ENCODE peak calls at places on chromosomes 12 and 14, in seven cellular contexts. One of them, this sample, is unnamed. For H3K4me1, the result is how much of the 10 kb centered on the place peaks cover.

GRCh38 chr14:51462706-51463105 is 189.0 kb upstream of the FRMD6 start:
- DNase-seq in testis: no peak
- DNase-seq in endothelial cell of umbilical vein: no peak
- DNase-seq in BE2C: no peak
- DNase-seq in H1: no peak
- DNase-seq in cardiac muscle cell: no peak
- DNase-seq in neuronal stem cell: no peak
- DNase-seq in this sample: no peak

GRCh38 chr12:77225373-77225772 is 160.0 kb upstream of the E2F7 start:
- DNase-seq in testis: no peak
- DNase-seq in endothelial cell of umbilical vein: no peak
- DNase-seq in BE2C: no peak
- DNase-seq in H1: no peak
- DNase-seq in cardiac muscle cell: no peak
- DNase-seq in neuronal stem cell: no peak
- DNase-seq in this sample: no peak

GRCh38 chr12:13183621-13184020 is 12.9 kb upstream of the EMP1 start:
- DNase-seq in testis: no peak
- DNase-seq in endothelial cell of umbilical vein: no peak
- DNase-seq in BE2C: no peak
- DNase-seq in H1: no peak
- DNase-seq in cardiac muscle cell: no peak
- DNase-seq in neuronal stem cell: no peak
- DNase-seq in this sample: no peak

GRCh38 chr14:29039171-29039570 is 272.6 kb downstream of the FOXG1 start:
- DNase-seq in testis: no peak
- DNase-seq in endothelial cell of umbilical vein: no peak
- DNase-seq in BE2C: no peak
- DNase-seq in H1: no peak
- DNase-seq in cardiac muscle cell: no peak
- DNase-seq in neuronal stem cell: no peak
- DNase-seq in this sample: no peak

GRCh38 chr12:121232977-121233627 is 23.2 kb downstream of the P2RX4 start:
- DNase-seq in testis: no peak
- DNase-seq in endothelial cell of umbilical vein: no peak
- DNase-seq in BE2C: no peak
- DNase-seq in H1: no peak
- DNase-seq in cardiac muscle cell: no peak
- DNase-seq in neuronal stem cell: no peak
- DNase-seq in this sample: no peak

GRCh38 chr12:5173511-5174011 is 129.9 kb downstream of the KCNA5 start:
- DNase-seq in testis: no peak
- DNase-seq in endothelial cell of umbilical vein: no peak
- DNase-seq in BE2C: no peak
- DNase-seq in H1: no peak
- DNase-seq in cardiac muscle cell: no peak
- DNase-seq in neuronal stem cell: no peak
- DNase-seq in this sample: no peak

GRCh38 chr12:75236206-75236605 is 26.6 kb upstream of the KCNC2 start:
- DNase-seq in testis: no peak
- DNase-seq in endothelial cell of umbilical vein: no peak
- DNase-seq in BE2C: no peak
- DNase-seq in H1: no peak
- DNase-seq in cardiac muscle cell: no peak
- DNase-seq in neuronal stem cell: no peak
- DNase-seq in this sample: no peak

GRCh38 chr14:64792871-64793560 is 86.7 kb downstream of the SPTB start:
- DNase-seq in testis: no peak
- DNase-seq in endothelial cell of umbilical vein: no peak
- DNase-seq in BE2C: no peak
- DNase-seq in H1: no peak
- DNase-seq in cardiac muscle cell: no peak
- DNase-seq in neuronal stem cell: no peak
- DNase-seq in this sample: no peak

GRCh38 chr14:90517431-90517841 is 120.6 kb downstream of the CALM1 start:
- DNase-seq in testis: peak
- DNase-seq in endothelial cell of umbilical vein: no peak
- DNase-seq in BE2C: no peak
- DNase-seq in H1: no peak
- DNase-seq in cardiac muscle cell: no peak
- DNase-seq in neuronal stem cell: no peak
- DNase-seq in this sample: peak

GRCh38 chr14:82385043-82385442 is 851.4 kb upstream of the SEL1L start:
- DNase-seq in testis: no peak
- DNase-seq in endothelial cell of umbilical vein: no peak
- DNase-seq in BE2C: no peak
- DNase-seq in H1: no peak
- DNase-seq in cardiac muscle cell: no peak
- DNase-seq in neuronal stem cell: no peak
- DNase-seq in this sample: no peak

GRCh38 chr12:6494351-6494743 is 445 bp downstream of the NCAPD2 start:
- DNase-seq in testis: no peak
- DNase-seq in endothelial cell of umbilical vein: no peak
- DNase-seq in BE2C: peak
- DNase-seq in H1: no peak
- DNase-seq in cardiac muscle cell: no peak
- DNase-seq in neuronal stem cell: no peak
- DNase-seq in this sample: no peak

GRCh38 chr12:19171731-19172130 is 42.2 kb downstream of the PLEKHA5 start:
- DNase-seq in testis: no peak
- DNase-seq in endothelial cell of umbilical vein: no peak
- DNase-seq in BE2C: no peak
- DNase-seq in H1: no peak
- DNase-seq in cardiac muscle cell: peak
- DNase-seq in neuronal stem cell: no peak
- DNase-seq in this sample: no peak

GRCh38 chr12:21547437-21547836 is 21.3 kb downstream of the SPX start:
- DNase-seq in testis: no peak
- DNase-seq in endothelial cell of umbilical vein: no peak
- DNase-seq in BE2C: no peak
- DNase-seq in H1: no peak
- DNase-seq in cardiac muscle cell: no peak
- DNase-seq in neuronal stem cell: no peak
- DNase-seq in this sample: no peak

GRCh38 chr12:25775968-25776367 is 182.5 kb upstream of the RASSF8 start:
- DNase-seq in testis: no peak
- DNase-seq in endothelial cell of umbilical vein: peak
- DNase-seq in BE2C: peak
- DNase-seq in H1: no peak
- DNase-seq in cardiac muscle cell: no peak
- DNase-seq in neuronal stem cell: no peak
- DNase-seq in this sample: no peak

GRCh38 chr14:50830932-50831703 is at the start of gene NIN:
- DNase-seq in testis: peak
- DNase-seq in endothelial cell of umbilical vein: peak
- DNase-seq in BE2C: peak
- DNase-seq in H1: no peak
- DNase-seq in cardiac muscle cell: peak
- DNase-seq in neuronal stem cell: peak
- DNase-seq in this sample: peak

GRCh38 chr12:45477526-45477925 is 252.0 kb upstream of the ARID2 start:
- DNase-seq in testis: no peak
- DNase-seq in endothelial cell of umbilical vein: no peak
- DNase-seq in BE2C: no peak
- DNase-seq in H1: no peak
- DNase-seq in cardiac muscle cell: no peak
- DNase-seq in neuronal stem cell: no peak
- DNase-seq in this sample: no peak

GRCh38 chr12:112906712-112907414 is at the start of gene OAS1:
- DNase-seq in testis: peak
- DNase-seq in endothelial cell of umbilical vein: peak
- DNase-seq in BE2C: peak
- DNase-seq in H1: no peak
- DNase-seq in cardiac muscle cell: peak
- DNase-seq in neuronal stem cell: no peak
- DNase-seq in this sample: no peak

GRCh38 chr12:121858662-121859572 is at the start of gene HPD:
- DNase-seq in testis: peak
- DNase-seq in endothelial cell of umbilical vein: no peak
- DNase-seq in BE2C: no peak
- DNase-seq in H1: no peak
- DNase-seq in cardiac muscle cell: no peak
- DNase-seq in neuronal stem cell: no peak
- DNase-seq in this sample: peak

GRCh38 chr12:56164345-56164729 is 6.2 kb downstream of the MYL6 start:
- DNase-seq in testis: no peak
- DNase-seq in endothelial cell of umbilical vein: no peak
- DNase-seq in BE2C: no peak
- DNase-seq in H1: no peak
- DNase-seq in cardiac muscle cell: no peak
- DNase-seq in neuronal stem cell: no peak
- DNase-seq in this sample: no peak
- H3K4me1 ChIP-seq in testis: under half
- H3K4me1 ChIP-seq in endothelial cell of umbilical vein: under half
- H3K4me1 ChIP-seq in BE2C: under half
- H3K4me1 ChIP-seq in H1: under half
- H3K4me1 ChIP-seq in cardiac muscle cell: under half
- H3K4me1 ChIP-seq in neuronal stem cell: under half
- H3K4me1 ChIP-seq in this sample: under half

GRCh38 chr14:68260121-68260520 is 440.5 kb downstream of the RAD51B start:
- DNase-seq in testis: no peak
- DNase-seq in endothelial cell of umbilical vein: no peak
- DNase-seq in BE2C: no peak
- DNase-seq in H1: no peak
- DNase-seq in cardiac muscle cell: no peak
- DNase-seq in neuronal stem cell: no peak
- DNase-seq in this sample: no peak
- H3K4me1 ChIP-seq in testis: under half
- H3K4me1 ChIP-seq in endothelial cell of umbilical vein: under half
- H3K4me1 ChIP-seq in BE2C: under half
- H3K4me1 ChIP-seq in H1: under half
- H3K4me1 ChIP-seq in cardiac muscle cell: under half
- H3K4me1 ChIP-seq in neuronal stem cell: under half
- H3K4me1 ChIP-seq in this sample: under half

GRCh38 chr12:99092100-99092851 is 447.2 kb downstream of the APAF1 start:
- DNase-seq in testis: no peak
- DNase-seq in endothelial cell of umbilical vein: no peak
- DNase-seq in BE2C: no peak
- DNase-seq in H1: no peak
- DNase-seq in cardiac muscle cell: no peak
- DNase-seq in neuronal stem cell: no peak
- DNase-seq in this sample: no peak
- H3K4me1 ChIP-seq in testis: under half
- H3K4me1 ChIP-seq in endothelial cell of umbilical vein: under half
- H3K4me1 ChIP-seq in BE2C: under half
- H3K4me1 ChIP-seq in H1: under half
- H3K4me1 ChIP-seq in cardiac muscle cell: under half
- H3K4me1 ChIP-seq in neuronal stem cell: under half
- H3K4me1 ChIP-seq in this sample: under half

DNA sequence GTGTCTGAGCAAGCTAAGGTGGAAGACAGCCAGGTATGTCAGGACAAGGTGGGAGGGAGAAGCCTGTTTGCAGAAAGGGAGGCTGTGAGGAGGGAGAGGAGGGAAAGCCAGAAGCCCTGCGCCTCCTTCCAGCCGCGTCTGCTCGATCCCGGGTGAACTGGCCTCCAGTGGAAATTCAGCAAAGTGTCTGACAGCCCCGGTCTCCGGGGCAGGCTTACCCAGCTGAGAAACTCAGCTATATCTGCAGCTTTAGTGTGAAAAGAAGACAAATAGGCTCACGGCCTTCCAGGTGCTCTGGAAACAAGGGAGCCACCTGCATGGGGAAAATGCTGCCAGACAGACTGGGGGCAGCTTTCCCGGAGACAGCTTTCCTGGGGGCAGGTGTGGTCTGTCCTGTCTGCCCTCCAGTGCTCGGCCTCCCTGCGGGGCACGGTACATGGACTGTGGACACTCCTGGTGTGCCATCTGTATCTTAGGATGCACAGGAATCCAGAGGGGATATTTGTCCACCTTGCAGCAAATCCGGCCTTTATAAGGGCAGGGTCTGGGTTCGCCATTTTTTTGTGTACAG is 6.3 kb downstream of the RFLNA start:
- DNase-seq in testis: no peak
- DNase-seq in endothelial cell of umbilical vein: no peak
- DNase-seq in BE2C: no peak
- DNase-seq in H1: no peak
- DNase-seq in cardiac muscle cell: no peak
- DNase-seq in neuronal stem cell: no peak
- DNase-seq in this sample: no peak
- H3K4me1 ChIP-seq in testis: under half
- H3K4me1 ChIP-seq in endothelial cell of umbilical vein: under half
- H3K4me1 ChIP-seq in BE2C: under half
- H3K4me1 ChIP-seq in H1: under half
- H3K4me1 ChIP-seq in cardiac muscle cell: under half
- H3K4me1 ChIP-seq in neuronal stem cell: under half
- H3K4me1 ChIP-seq in this sample: under half

DNA sequence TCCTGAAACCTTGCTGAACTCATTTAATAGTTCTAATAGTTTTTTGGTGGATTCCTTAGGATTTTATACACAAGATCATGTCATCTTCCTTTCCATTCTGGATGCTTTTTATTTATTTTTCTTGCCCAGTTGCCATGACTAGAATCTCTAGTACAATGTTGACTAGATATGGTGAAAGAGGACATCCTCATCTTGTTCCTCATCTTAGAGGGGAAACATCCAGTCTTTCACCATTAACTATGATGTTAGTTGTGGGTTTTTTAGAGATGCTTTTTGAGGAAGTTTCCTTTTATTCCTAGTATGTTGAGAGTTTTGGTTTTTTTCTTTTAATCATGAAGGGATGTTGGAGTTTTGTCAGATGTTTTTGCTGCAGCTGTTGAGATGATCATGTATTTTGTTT is 8.6 kb downstream of the ANKRD13A start:
- DNase-seq in testis: no peak
- DNase-seq in endothelial cell of umbilical vein: no peak
- DNase-seq in BE2C: no peak
- DNase-seq in H1: no peak
- DNase-seq in cardiac muscle cell: no peak
- DNase-seq in neuronal stem cell: no peak
- DNase-seq in this sample: no peak
- H3K4me1 ChIP-seq in testis: under half
- H3K4me1 ChIP-seq in endothelial cell of umbilical vein: under half
- H3K4me1 ChIP-seq in BE2C: under half
- H3K4me1 ChIP-seq in H1: under half
- H3K4me1 ChIP-seq in cardiac muscle cell: under half
- H3K4me1 ChIP-seq in neuronal stem cell: under half
- H3K4me1 ChIP-seq in this sample: under half

GRCh38 chr12:106106129-106106566 is 32.6 kb downstream of the NUAK1 start:
- DNase-seq in testis: no peak
- DNase-seq in endothelial cell of umbilical vein: no peak
- DNase-seq in BE2C: peak
- DNase-seq in H1: no peak
- DNase-seq in cardiac muscle cell: no peak
- DNase-seq in neuronal stem cell: no peak
- DNase-seq in this sample: no peak

GRCh38 chr12:106108187-106108816 is 30.5 kb downstream of the NUAK1 start:
- DNase-seq in testis: no peak
- DNase-seq in endothelial cell of umbilical vein: no peak
- DNase-seq in BE2C: no peak
- DNase-seq in H1: peak
- DNase-seq in cardiac muscle cell: no peak
- DNase-seq in neuronal stem cell: no peak
- DNase-seq in this sample: no peak

GRCh38 chr12:106109168-106109910 is 29.4 kb downstream of the NUAK1 start:
- DNase-seq in testis: no peak
- DNase-seq in endothelial cell of umbilical vein: no peak
- DNase-seq in BE2C: no peak
- DNase-seq in H1: no peak
- DNase-seq in cardiac muscle cell: no peak
- DNase-seq in neuronal stem cell: no peak
- DNase-seq in this sample: no peak

GRCh38 chr12:106106892-106107291 is 31.9 kb downstream of the NUAK1 start:
- DNase-seq in testis: no peak
- DNase-seq in endothelial cell of umbilical vein: peak
- DNase-seq in BE2C: no peak
- DNase-seq in H1: no peak
- DNase-seq in cardiac muscle cell: no peak
- DNase-seq in neuronal stem cell: no peak
- DNase-seq in this sample: no peak

GRCh38 chr12:106107566-106107965 is 31.2 kb downstream of the NUAK1 start:
- DNase-seq in testis: no peak
- DNase-seq in endothelial cell of umbilical vein: peak
- DNase-seq in BE2C: no peak
- DNase-seq in H1: no peak
- DNase-seq in cardiac muscle cell: no peak
- DNase-seq in neuronal stem cell: no peak
- DNase-seq in this sample: no peak
- H3K4me1 ChIP-seq in testis: under half
- H3K4me1 ChIP-seq in endothelial cell of umbilical vein: under half
- H3K4me1 ChIP-seq in BE2C: under half
- H3K4me1 ChIP-seq in H1: under half
- H3K4me1 ChIP-seq in cardiac muscle cell: under half
- H3K4me1 ChIP-seq in neuronal stem cell: half or more
- H3K4me1 ChIP-seq in this sample: under half